ENCODE peak calls at places on chromosome 9, in four cellular contexts. G is Peyer's patch; C is naive thymus-derived CD4-positive, alpha-beta T cell; S is HCT116. M is an unnamed sample. For H3K27me3 and H3K4me1, the result is how much of the 10 kb centered on the place peaks cover.

GRCh38 chr9:133171161-133171955 is 7.6 kb upstream of the GBGT1 start:
- DNase-seq in G (no peak), C (no peak), S (no peak), M (no peak)

GRCh38 chr9:132412089-132412488 is 2.1 kb downstream of the CFAP77 start:
- DNase-seq in G (no peak), C (peak), S (peak), M (no peak)

GRCh38 chr9:126395439-126396212 is 69.0 kb downstream of the MVB12B start:
- DNase-seq in G (peak), C (no peak), S (peak), M (peak)

GRCh38 chr9:79477955-79478751 is 93.6 kb upstream of the TLE4 start:
- DNase-seq in G (peak), C (no peak), S (no peak), M (peak)

GRCh38 chr9:24625097-24625496 is 79.4 kb upstream of the IZUMO3 start:
- DNase-seq in G (no peak), C (no peak), S (no peak), M (no peak)

GRCh38 chr9:1707291-1707690 is 307.9 kb upstream of the SMARCA2 start:
- DNase-seq in G (no peak), C (no peak), S (no peak), M (no peak)

GRCh38 chr9:129011761-129012281 is 16.3 kb downstream of the SH3GLB2 start:
- DNase-seq in G (no peak), C (no peak), S (no peak), M (no peak)

GRCh38 chr9:73154760-73155159 is 3.1 kb downstream of the ANXA1 start:
- DNase-seq in G (no peak), C (no peak), S (no peak), M (no peak)

GRCh38 chr9:122807271-122807900 is 7.5 kb downstream of the OR1K1 start:
- DNase-seq in G (no peak), C (peak), S (no peak), M (no peak)

GRCh38 chr9:91395553-91396470 is 27.8 kb downstream of the NFIL3 start:
- DNase-seq in G (no peak), C (peak), S (no peak), M (no peak)

GRCh38 chr9:19976226-19976625 is 187.4 kb upstream of the SLC24A2 start:
- DNase-seq in G (no peak), C (peak), S (no peak), M (no peak)

GRCh38 chr9:81559741-81560140 is 129.6 kb downstream of the TLE1 start:
- DNase-seq in G (no peak), C (no peak), S (peak), M (no peak)

GRCh38 chr9:1332161-1332560 is 282.0 kb downstream of the DMRT2 start:
- DNase-seq in G (no peak), C (no peak), S (no peak), M (no peak)

GRCh38 chr9:100322954-100323536 is 29.7 kb downstream of the TEX10 start:
- DNase-seq in G (peak), C (no peak), S (peak), M (no peak)

GRCh38 chr9:19516348-19516747 is 107.5 kb downstream of the ACER2 start:
- DNase-seq in G (no peak), C (no peak), S (no peak), M (no peak)

GRCh38 chr9:70406446-70406862 is 8.0 kb downstream of the KLF9 start:
- DNase-seq in G (peak), C (no peak), S (no peak), M (peak)

GRCh38 chr9:98801969-98802371 is 5.5 kb upstream of the GALNT12 start:
- DNase-seq in G (peak), C (no peak), S (no peak), M (no peak)

GRCh38 chr9:75953218-75953617 is 62.7 kb downstream of the PCSK5 start:
- DNase-seq in G (no peak), C (no peak), S (no peak), M (no peak)

GRCh38 chr9:116230233-116230632 is 76.6 kb downstream of the PAPPA start:
- DNase-seq in G (no peak), C (no peak), S (no peak), M (no peak)

GRCh38 chr9:98488578-98489312 is 220.0 kb downstream of the GABBR2 start:
- DNase-seq in G (no peak), C (no peak), S (no peak), M (no peak)

GRCh38 chr9:129170229-129170628 is 7.8 kb downstream of the IER5L start:
- DNase-seq in G (no peak), C (no peak), S (peak), M (no peak)

GRCh38 chr9:133930046-133931015 is 61.8 kb downstream of the VAV2 start:
- DNase-seq in G (no peak), C (no peak), S (no peak), M (no peak)

GRCh38 chr9:131722260-131722659 is 17.6 kb downstream of the RAPGEF1 start:
- DNase-seq in G (no peak), C (no peak), S (no peak), M (no peak)

GRCh38 chr9:21995652-21996275 is 1.2 kb downstream of the CDKN2B-AS1 start:
- DNase-seq in G (peak), C (peak), S (no peak), M (peak)

GRCh38 chr9:90095682-90096081 is 490.9 kb downstream of the GADD45G start:
- DNase-seq in G (no peak), C (no peak), S (no peak), M (peak)

GRCh38 chr9:109179801-109180523 is 12.9 kb upstream of the FRRS1L start:
- DNase-seq in G (no peak), C (no peak), S (no peak), M (no peak)

GRCh38 chr9:134152022-134152448 is 12.3 kb downstream of the RNU6ATAC start:
- DNase-seq in G (no peak), C (no peak), S (no peak), M (no peak)

GRCh38 chr9:34566972-34567371 is 22.6 kb downstream of the CNTFR start:
- DNase-seq in G (no peak), C (no peak), S (no peak), M (no peak)

GRCh38 chr9:114525505-114525904 is 20.2 kb upstream of the WHRN start:
- DNase-seq in G (no peak), C (no peak), S (peak), M (no peak)

GRCh38 chr9:72276429-72276828 is 88.6 kb downstream of the ZFAND5 start:
- DNase-seq in G (no peak), C (no peak), S (no peak), M (no peak)

GRCh38 chr9:116585896-116586295 is 101.2 kb upstream of the TRIM32 start:
- DNase-seq in G (no peak), C (no peak), S (no peak), M (no peak)

GRCh38 chr9:87402537-87402936 is 95.1 kb upstream of the DAPK1 start:
- DNase-seq in G (no peak), C (no peak), S (no peak), M (no peak)

GRCh38 chr9:131733601-131734061 is 6.2 kb downstream of the RAPGEF1 start:
- DNase-seq in G (peak), C (no peak), S (no peak), M (peak)

DNA sequence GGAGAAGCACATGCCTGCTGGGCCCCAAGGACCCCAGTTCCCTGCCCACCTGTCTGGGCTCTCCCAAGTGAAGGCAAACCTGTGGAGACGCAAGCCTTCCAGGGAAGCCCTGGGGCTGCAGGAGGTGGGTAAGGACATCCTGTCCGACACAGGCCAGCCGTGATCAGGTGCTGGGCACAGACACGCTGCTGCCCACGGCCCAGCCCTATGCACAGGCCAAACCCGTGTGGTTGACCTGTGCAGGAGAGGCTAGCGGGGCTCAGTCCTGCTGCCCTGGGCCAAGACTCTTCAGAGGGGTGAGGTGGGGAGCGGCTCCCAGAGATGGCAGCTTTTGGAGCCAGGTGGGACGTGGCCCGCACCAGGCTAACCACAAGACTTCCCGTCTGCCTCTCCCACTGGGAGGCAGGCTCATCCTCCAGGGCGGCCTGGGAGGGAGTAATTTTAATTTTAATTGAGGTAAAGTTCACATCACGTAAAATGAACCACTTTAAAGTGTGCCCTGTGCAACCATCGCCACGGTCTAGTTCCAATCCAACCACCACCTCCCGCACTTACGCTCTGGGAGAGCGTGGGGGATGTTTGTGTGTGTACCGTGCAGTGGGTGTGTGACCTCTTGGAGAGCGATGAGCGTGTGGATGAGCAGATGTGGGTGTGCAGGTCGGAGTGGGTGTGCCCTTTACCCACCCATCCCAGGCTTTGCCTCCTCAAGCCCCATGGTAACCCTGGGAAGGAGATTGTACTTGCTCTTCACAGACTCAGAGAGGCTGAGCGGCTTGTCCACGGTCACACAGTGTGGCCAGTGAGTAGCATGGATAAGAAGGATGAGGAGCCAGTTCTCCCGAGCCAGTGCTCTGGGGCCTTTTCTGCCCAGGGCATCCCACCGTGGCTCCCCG is 14.0 kb downstream of the LHX3 start:
- DNase-seq in G (no peak), C (no peak), S (no peak), M (no peak)
- H3K27me3 ChIP-seq in G (under half), C (under half), S (under half), M (half or more)

GRCh38 chr9:95125652-95126051 is 191.9 kb downstream of the FANCC start:
- DNase-seq in G (no peak), C (no peak), S (no peak), M (no peak)
- H3K27ac ChIP-seq in G (no peak), C (no peak), S (no peak), M (no peak)

GRCh38 chr9:94643176-94643575 is 3.9 kb upstream of the FBP1 start:
- DNase-seq in G (no peak), C (no peak), S (no peak), M (no peak)
- H3K4me1 ChIP-seq in G (under half), C (under half), S (under half), M (under half)

GRCh38 chr9:130471411-130472183 is 26.8 kb downstream of the ASS1 start:
- DNase-seq in G (no peak), C (no peak), S (no peak), M (no peak)
- H3K27me3 ChIP-seq in G (under half), C (under half), S (under half), M (under half)

DNA sequence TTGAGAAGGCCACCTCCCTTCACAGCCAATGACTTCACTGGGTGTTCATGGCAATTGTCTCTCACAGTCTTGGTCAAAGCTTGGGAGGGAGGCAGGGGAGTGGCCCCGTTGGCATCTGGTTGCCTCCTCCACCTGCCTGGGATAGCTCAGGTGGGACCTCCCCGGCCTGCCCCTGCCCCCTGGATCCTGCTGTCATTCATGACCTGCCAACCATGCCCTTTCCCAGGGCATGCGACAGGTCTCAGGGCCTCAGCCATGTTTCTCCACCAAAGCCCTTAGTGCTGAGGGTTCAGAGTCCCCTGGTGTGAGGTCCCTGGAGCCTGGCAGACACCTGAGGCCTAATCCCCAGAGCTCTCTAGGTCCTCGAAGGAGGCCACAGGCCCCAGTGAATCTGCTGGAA is 5.5 kb downstream of the DAB2IP start:
- DNase-seq in G (no peak), C (no peak), S (no peak), M (no peak)
- H3K27ac ChIP-seq in G (no peak), C (no peak), S (no peak), M (peak)

GRCh38 chr9:113511047-113511521 is 47.6 kb downstream of the RGS3 start:
- DNase-seq in G (peak), C (no peak), S (no peak), M (peak)
- H3K4me1 ChIP-seq in G (half or more), C (under half), S (under half), M (half or more)

M was measured in transverse colon.